ENCODE peak calls at places on chromosomes 5 and 9, in eight cellular contexts. U is ACHN; L is CD4-positive, alpha-beta T cell; G is naive thymus-derived CD8-positive, alpha-beta T cell; S is AG09309; Z is Caki2; F is G401; O is Calu3. H is an unnamed sample.

GRCh38 chr9:2824564-2824963 is 19.3 kb downstream of the PUM3 start:
- DNase-seq in U (peak), L (no peak), G (no peak), S (no peak), Z (no peak), F (no peak), O (no peak), H (peak)

GRCh38 chr5:174514983-174515394 is 209.4 kb upstream of the MSX2 start:
- DNase-seq in U (no peak), L (no peak), G (no peak), S (no peak), Z (no peak), F (peak), O (no peak), H (no peak)

GRCh38 chr5:123206618-123207320 is 117.7 kb downstream of the PRDM6 start:
- DNase-seq in U (no peak), L (no peak), G (no peak), S (peak), Z (no peak), F (no peak), O (no peak), H (no peak)

GRCh38 chr5:135587849-135588248 is 9.1 kb upstream of the CXCL14 start:
- DNase-seq in U (no peak), L (no peak), G (no peak), S (no peak), Z (no peak), F (no peak), O (no peak), H (no peak)

GRCh38 chr9:86983260-86984255 is 36.3 kb upstream of the GAS1 start:
- DNase-seq in U (no peak), L (no peak), G (no peak), S (peak), Z (no peak), F (no peak), O (no peak), H (peak)

GRCh38 chr5:127206320-127207113 is 84.1 kb upstream of the MEGF10 start:
- DNase-seq in U (peak), L (no peak), G (no peak), S (peak), Z (peak), F (no peak), O (peak), H (no peak)

GRCh38 chr9:121916008-121916407 is 177.1 kb downstream of the TTLL11 start:
- DNase-seq in U (no peak), L (no peak), G (no peak), S (no peak), Z (no peak), F (no peak), O (no peak), H (no peak)

GRCh38 chr5:157592594-157592993 is 17.0 kb upstream of the ADAM19 start:
- DNase-seq in U (no peak), L (no peak), G (no peak), S (no peak), Z (no peak), F (no peak), O (no peak), H (no peak)

GRCh38 chr9:93115486-93115885 is 18.6 kb downstream of the NINJ1 start:
- DNase-seq in U (no peak), L (no peak), G (no peak), S (no peak), Z (no peak), F (no peak), O (no peak), H (peak)

GRCh38 chr5:42767491-42768105 is 11.0 kb downstream of the CCDC152 start:
- DNase-seq in U (peak), L (no peak), G (no peak), S (no peak), Z (peak), F (no peak), O (no peak), H (no peak)

GRCh38 chr9:137917116-137917515 is 39.5 kb downstream of the CACNA1B start:
- DNase-seq in U (no peak), L (no peak), G (no peak), S (no peak), Z (no peak), F (no peak), O (no peak), H (no peak)

GRCh38 chr5:173916233-173916632 is 28.1 kb downstream of the CPEB4 start:
- DNase-seq in U (no peak), L (no peak), G (no peak), S (no peak), Z (no peak), F (no peak), O (no peak), H (no peak)

GRCh38 chr5:151178779-151179488 is 21.4 kb upstream of the ANXA6 start:
- DNase-seq in U (no peak), L (no peak), G (no peak), S (no peak), Z (no peak), F (no peak), O (no peak), H (no peak)

GRCh38 chr5:96893342-96893741 is 17.0 kb downstream of the ERAP2 start:
- DNase-seq in U (peak), L (no peak), G (no peak), S (peak), Z (peak), F (no peak), O (no peak), H (no peak)

GRCh38 chr5:71932131-71932635 is 175.1 kb upstream of the MAP1B start:
- DNase-seq in U (no peak), L (no peak), G (no peak), S (no peak), Z (no peak), F (peak), O (peak), H (no peak)

GRCh38 chr5:32707394-32707997 is 3.6 kb upstream of the NPR3 start:
- DNase-seq in U (peak), L (no peak), G (no peak), S (no peak), Z (peak), F (no peak), O (no peak), H (no peak)

GRCh38 chr5:112779531-112779930 is 41.8 kb downstream of the APC start:
- DNase-seq in U (no peak), L (no peak), G (no peak), S (peak), Z (no peak), F (no peak), O (no peak), H (no peak)

GRCh38 chr9:95670122-95670521 is 153.4 kb upstream of the PTCH1 start:
- DNase-seq in U (no peak), L (no peak), G (no peak), S (no peak), Z (no peak), F (peak), O (no peak), H (no peak)

GRCh38 chr5:16815432-16815831 is 120.7 kb downstream of the MYO10 start:
- DNase-seq in U (no peak), L (no peak), G (no peak), S (no peak), Z (no peak), F (no peak), O (peak), H (no peak)